ENCODE peak calls at places on chromosomes 5 and 9, in six cellular contexts. One of them, this sample, is unnamed.
A peak's percentile ranks its signal among the peaks of the same experiment; 100 is the strongest.

GRCh38 chr9:110911659-110912473 is 126.4 kb downstream of the LPAR1 start:
- DNase-seq in GM23248: peak; percentile 62
- DNase-seq in GM23338: no peak
- DNase-seq in OCI-LY7: no peak
- DNase-seq in hepatocyte: no peak
- DNase-seq in PC-3: peak; percentile 90
- DNase-seq in this sample: no peak

GRCh38 chr9:133634024-133634691 is 2.0 kb upstream of the DBH start:
- DNase-seq in GM23248: no peak
- DNase-seq in PC-3: no peak
- DNase-seq in hepatocyte: no peak
- DNase-seq in GM23338: peak; percentile 53
- DNase-seq in OCI-LY7: no peak
- DNase-seq in this sample: peak; percentile 59

GRCh38 chr9:419571-420156 is 205.0 kb downstream of the DOCK8 start:
- DNase-seq in OCI-LY7: no peak
- DNase-seq in hepatocyte: peak; percentile 20
- DNase-seq in GM23248: peak; percentile 65
- DNase-seq in GM23338: no peak
- DNase-seq in PC-3: peak; percentile 69
- DNase-seq in this sample: no peak

GRCh38 chr5:174177531-174177930 is 132.0 kb downstream of the NSG2 start:
- DNase-seq in GM23338: no peak
- DNase-seq in hepatocyte: no peak
- DNase-seq in PC-3: no peak
- DNase-seq in GM23248: no peak
- DNase-seq in OCI-LY7: no peak
- DNase-seq in this sample: no peak

GRCh38 chr9:91751922-91752321 is 198.1 kb downstream of the ROR2 start:
- DNase-seq in hepatocyte: no peak
- DNase-seq in PC-3: no peak
- DNase-seq in OCI-LY7: no peak
- DNase-seq in GM23338: no peak
- DNase-seq in GM23248: peak; percentile 91
- DNase-seq in this sample: no peak

GRCh38 chr9:84736076-84736475 is 66.5 kb downstream of the NTRK2 start:
- DNase-seq in hepatocyte: no peak
- DNase-seq in GM23338: no peak
- DNase-seq in GM23248: no peak
- DNase-seq in OCI-LY7: no peak
- DNase-seq in PC-3: no peak
- DNase-seq in this sample: no peak

GRCh38 chr9:87844471-87844870 is 38.2 kb upstream of the SPATA31E1 start:
- DNase-seq in OCI-LY7: no peak
- DNase-seq in GM23338: no peak
- DNase-seq in PC-3: no peak
- DNase-seq in GM23248: no peak
- DNase-seq in hepatocyte: no peak
- DNase-seq in this sample: no peak

GRCh38 chr9:107749787-107750444 is 260.3 kb upstream of the KLF4 start:
- DNase-seq in hepatocyte: peak; percentile 62
- DNase-seq in PC-3: peak; percentile 84
- DNase-seq in OCI-LY7: no peak
- DNase-seq in GM23338: peak; percentile 69
- DNase-seq in GM23248: peak; percentile 97
- DNase-seq in this sample: peak; percentile 66

GRCh38 chr5:14439087-14439841 is 142.3 kb upstream of the OTULINL start:
- DNase-seq in GM23248: peak; percentile 45
- DNase-seq in hepatocyte: no peak
- DNase-seq in PC-3: no peak
- DNase-seq in GM23338: no peak
- DNase-seq in OCI-LY7: no peak
- DNase-seq in this sample: no peak

GRCh38 chr5:14739538-14739937 is 75.0 kb downstream of the OTULIN start:
- DNase-seq in OCI-LY7: no peak
- DNase-seq in GM23248: peak; percentile 84
- DNase-seq in PC-3: peak; percentile 89
- DNase-seq in hepatocyte: no peak
- DNase-seq in GM23338: no peak
- DNase-seq in this sample: no peak

GRCh38 chr5:6634327-6634713 is 1.1 kb downstream of the SRD5A1 start:
- DNase-seq in OCI-LY7: peak; percentile 49
- DNase-seq in PC-3: peak; percentile 50
- DNase-seq in hepatocyte: no peak
- DNase-seq in GM23338: peak; percentile 34
- DNase-seq in GM23248: peak; percentile 43
- DNase-seq in this sample: peak; percentile 21

GRCh38 chr9:116059466-116059865 is 94.1 kb upstream of the PAPPA start:
- DNase-seq in GM23248: peak; percentile 35
- DNase-seq in OCI-LY7: no peak
- DNase-seq in GM23338: no peak
- DNase-seq in hepatocyte: no peak
- DNase-seq in PC-3: no peak
- DNase-seq in this sample: no peak

GRCh38 chr5:1107167-1108007 is 4.5 kb downstream of the SLC12A7 start:
- DNase-seq in PC-3: no peak
- DNase-seq in hepatocyte: peak; percentile 65
- DNase-seq in GM23338: peak; percentile 61
- DNase-seq in OCI-LY7: peak; percentile 37
- DNase-seq in GM23248: no peak
- DNase-seq in this sample: no peak

GRCh38 chr9:27768781-27769180 is 195.5 kb upstream of the C9orf72 start:
- DNase-seq in PC-3: no peak
- DNase-seq in hepatocyte: no peak
- DNase-seq in GM23338: no peak
- DNase-seq in OCI-LY7: peak; percentile 1
- DNase-seq in GM23248: no peak
- DNase-seq in this sample: no peak

GRCh38 chr5:74281191-74281590 is 359.3 kb downstream of the ENC1 start:
- DNase-seq in hepatocyte: no peak
- DNase-seq in OCI-LY7: no peak
- DNase-seq in GM23338: no peak
- DNase-seq in GM23248: no peak
- DNase-seq in PC-3: no peak
- DNase-seq in this sample: no peak

DNA sequence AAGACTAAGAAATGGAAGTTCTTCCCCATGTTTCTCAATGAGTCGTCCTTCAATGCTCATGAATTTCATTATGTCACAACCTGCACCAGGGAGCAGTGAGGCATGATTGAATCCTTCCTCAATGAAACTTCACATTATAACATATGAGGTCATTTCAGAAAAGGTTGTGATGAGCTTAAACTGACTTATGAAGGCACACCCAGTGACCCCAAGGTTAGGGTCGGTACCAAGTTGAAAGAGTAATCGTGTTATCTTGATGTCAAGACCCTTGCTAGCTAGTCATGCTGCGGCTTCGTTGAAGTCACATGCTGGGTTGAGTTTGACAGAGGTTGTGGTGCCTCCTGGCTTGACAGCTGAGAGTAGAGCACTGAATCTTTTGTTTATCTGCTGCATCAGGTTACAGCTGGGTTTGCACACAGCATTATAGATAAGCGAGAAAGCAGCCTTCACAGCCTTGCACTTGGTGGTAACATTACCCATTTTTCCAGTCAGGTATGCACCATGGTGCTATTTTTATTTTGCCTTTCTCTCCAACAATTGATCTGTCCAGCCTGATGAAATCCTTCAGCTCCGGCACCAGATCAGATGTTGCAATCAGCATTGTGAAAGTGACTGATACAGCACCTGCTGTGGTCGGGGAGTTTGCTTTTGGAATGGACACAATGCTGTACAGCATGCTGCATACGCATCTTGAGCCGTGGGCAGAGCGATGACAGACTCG is 133.2 kb downstream of the ERCC6L2 start:
- DNase-seq in OCI-LY7: no peak
- DNase-seq in GM23248: peak; percentile 34
- DNase-seq in hepatocyte: no peak
- DNase-seq in PC-3: no peak
- DNase-seq in GM23338: no peak
- DNase-seq in this sample: no peak
- H3K27ac ChIP-seq in OCI-LY7: no peak overlapping the region
- H3K27ac ChIP-seq in GM23248: no peak overlapping the region
- H3K27ac ChIP-seq in hepatocyte: no peak overlapping the region
- H3K27ac ChIP-seq in PC-3: no peak overlapping the region
- H3K27ac ChIP-seq in GM23338: no peak overlapping the region
- H3K27ac ChIP-seq in this sample: no peak overlapping the region

GRCh38 chr9:36980148-36980974 is 53.7 kb downstream of the PAX5 start:
- DNase-seq in PC-3: peak; percentile 48
- DNase-seq in GM23248: no peak
- DNase-seq in hepatocyte: no peak
- DNase-seq in OCI-LY7: peak; percentile 61
- DNase-seq in GM23338: peak; percentile 85
- DNase-seq in this sample: peak; percentile 88
- TF ChIP-seq EZH2phosphoT487 in PC-3: no peak
- TF ChIP-seq EZH2phosphoT487 in GM23248: no peak
- TF ChIP-seq EZH2phosphoT487 in hepatocyte: no peak
- TF ChIP-seq EZH2phosphoT487 in OCI-LY7: no peak
- TF ChIP-seq EZH2phosphoT487 in GM23338: no peak
- TF ChIP-seq EZH2phosphoT487 in this sample: no peak

DNA sequence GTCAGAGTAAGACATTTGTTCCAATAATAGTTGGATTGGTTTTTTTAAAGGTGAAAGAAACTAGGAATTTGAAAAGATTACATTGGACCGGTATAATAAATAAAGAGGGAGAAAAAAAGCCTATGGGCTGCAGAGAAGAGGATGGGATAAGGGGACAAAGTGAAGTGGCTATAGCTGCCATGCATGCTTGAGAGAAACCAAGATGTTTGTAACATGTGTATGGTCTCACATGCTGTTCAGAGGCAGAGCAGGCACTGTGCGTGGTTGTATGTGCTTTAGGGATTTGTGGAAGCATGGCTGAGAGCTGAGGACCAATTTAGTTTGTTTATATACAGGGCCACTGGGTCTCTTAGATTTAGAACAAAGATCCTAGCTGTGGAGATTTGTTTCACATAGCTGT is 32.7 kb downstream of the LNPEP start:
- DNase-seq in OCI-LY7: peak; percentile 19
- DNase-seq in hepatocyte: peak; percentile 16
- DNase-seq in GM23338: no peak
- DNase-seq in PC-3: no peak
- DNase-seq in GM23248: no peak
- DNase-seq in this sample: no peak
- H2AFZ ChIP-seq in OCI-LY7: no peak overlapping the region
- H2AFZ ChIP-seq in hepatocyte: no peak overlapping the region
- H2AFZ ChIP-seq in GM23338: no peak overlapping the region
- H2AFZ ChIP-seq in PC-3: no peak overlapping the region
- H2AFZ ChIP-seq in GM23248: no peak overlapping the region
- H2AFZ ChIP-seq in this sample: no peak overlapping the region

GRCh38 chr9:124390812-124391658 is 24.2 kb downstream of the PSMB7 start:
- DNase-seq in OCI-LY7: no peak
- DNase-seq in GM23338: no peak
- DNase-seq in GM23248: peak; percentile 59
- DNase-seq in hepatocyte: no peak
- DNase-seq in PC-3: peak; percentile 49
- DNase-seq in this sample: peak; percentile 39
- H3K27ac ChIP-seq in OCI-LY7: no peak overlapping the region
- H3K27ac ChIP-seq in GM23338: no peak overlapping the region
- H3K27ac ChIP-seq in GM23248: peak overlapping the region; percentile 82
- H3K27ac ChIP-seq in hepatocyte: no peak overlapping the region
- H3K27ac ChIP-seq in PC-3: peak overlapping the region; percentile 36
- H3K27ac ChIP-seq in this sample: no peak overlapping the region

GRCh38 chr9:99135498-99135897 is 30.6 kb downstream of the TGFBR1 start:
- DNase-seq in GM23248: no peak
- DNase-seq in OCI-LY7: peak; percentile 16
- DNase-seq in GM23338: no peak
- DNase-seq in hepatocyte: no peak
- DNase-seq in PC-3: no peak
- DNase-seq in this sample: no peak

GRCh38 chr9:99138424-99139284 is 33.7 kb downstream of the TGFBR1 start:
- DNase-seq in PC-3: no peak
- DNase-seq in hepatocyte: no peak
- DNase-seq in GM23338: no peak
- DNase-seq in OCI-LY7: no peak
- DNase-seq in GM23248: no peak
- DNase-seq in this sample: no peak

GRCh38 chr9:99137225-99137624 is 32.3 kb downstream of the TGFBR1 start:
- DNase-seq in GM23338: no peak
- DNase-seq in OCI-LY7: no peak
- DNase-seq in hepatocyte: no peak
- DNase-seq in PC-3: no peak
- DNase-seq in GM23248: no peak
- DNase-seq in this sample: no peak

GRCh38 chr9:99133145-99133544 is 28.2 kb downstream of the TGFBR1 start:
- DNase-seq in GM23248: no peak
- DNase-seq in GM23338: no peak
- DNase-seq in OCI-LY7: no peak
- DNase-seq in PC-3: no peak
- DNase-seq in hepatocyte: no peak
- DNase-seq in this sample: no peak

GRCh38 chr9:99134893-99135341 is 30.0 kb downstream of the TGFBR1 start:
- DNase-seq in OCI-LY7: no peak
- DNase-seq in GM23248: peak; percentile 77
- DNase-seq in hepatocyte: no peak
- DNase-seq in PC-3: no peak
- DNase-seq in GM23338: no peak
- DNase-seq in this sample: no peak
- TF ChIP-seq EZH2phosphoT487 in OCI-LY7: no peak
- TF ChIP-seq EZH2phosphoT487 in GM23248: no peak
- TF ChIP-seq EZH2phosphoT487 in hepatocyte: no peak
- TF ChIP-seq EZH2phosphoT487 in PC-3: no peak
- TF ChIP-seq EZH2phosphoT487 in GM23338: no peak
- TF ChIP-seq EZH2phosphoT487 in this sample: no peak

GRCh38 chr5:33277061-33277460 is 163.7 kb upstream of the TARS1 start:
- DNase-seq in OCI-LY7: no peak
- DNase-seq in GM23248: no peak
- DNase-seq in PC-3: no peak
- DNase-seq in hepatocyte: no peak
- DNase-seq in GM23338: no peak
- DNase-seq in this sample: no peak
- H2AFZ ChIP-seq in OCI-LY7: peak overlapping the region; percentile 91
- H2AFZ ChIP-seq in GM23248: peak overlapping the region; percentile 64
- H2AFZ ChIP-seq in PC-3: peak overlapping the region; percentile 9
- H2AFZ ChIP-seq in hepatocyte: no peak overlapping the region
- H2AFZ ChIP-seq in GM23338: no peak overlapping the region
- H2AFZ ChIP-seq in this sample: no peak overlapping the region